ENCODE peak calls at places on chromosomes 2 and 18, in five cellular contexts. One of them, this sample, is unnamed.

GRCh38 chr2:240124651-240125030 is 11.5 kb downstream of the COPS9 start:
- DNase-seq in endothelial cell: no peak
- DNase-seq in brain microvascular endothelial cell: no peak
- DNase-seq in BE2C: no peak
- DNase-seq in fibroblast of the aortic adventitia: no peak
- DNase-seq in this sample: no peak

GRCh38 chr2:7020059-7020458 is 102.8 kb downstream of the RNF144A start:
- DNase-seq in endothelial cell: no peak
- DNase-seq in brain microvascular endothelial cell: no peak
- DNase-seq in BE2C: no peak
- DNase-seq in fibroblast of the aortic adventitia: no peak
- DNase-seq in this sample: no peak

GRCh38 chr18:67215686-67216085 is 300.8 kb downstream of the DSEL start:
- DNase-seq in endothelial cell: no peak
- DNase-seq in brain microvascular endothelial cell: no peak
- DNase-seq in BE2C: no peak
- DNase-seq in fibroblast of the aortic adventitia: no peak
- DNase-seq in this sample: no peak

GRCh38 chr2:176902454-176902853 is 310.1 kb upstream of the HNRNPA3 start:
- DNase-seq in endothelial cell: no peak
- DNase-seq in brain microvascular endothelial cell: no peak
- DNase-seq in BE2C: no peak
- DNase-seq in fibroblast of the aortic adventitia: no peak
- DNase-seq in this sample: no peak

GRCh38 chr2:65033178-65033577 is 23.0 kb upstream of the CEP68 start:
- DNase-seq in endothelial cell: no peak
- DNase-seq in brain microvascular endothelial cell: no peak
- DNase-seq in BE2C: no peak
- DNase-seq in fibroblast of the aortic adventitia: peak
- DNase-seq in this sample: no peak

GRCh38 chr2:191878576-191879298 is 31.8 kb upstream of the CAVIN2 start:
- DNase-seq in endothelial cell: no peak
- DNase-seq in brain microvascular endothelial cell: peak
- DNase-seq in BE2C: no peak
- DNase-seq in fibroblast of the aortic adventitia: peak
- DNase-seq in this sample: peak

GRCh38 chr18:79605481-79605880 is 74.1 kb upstream of the CTDP1 start:
- DNase-seq in endothelial cell: no peak
- DNase-seq in brain microvascular endothelial cell: no peak
- DNase-seq in BE2C: no peak
- DNase-seq in fibroblast of the aortic adventitia: no peak
- DNase-seq in this sample: no peak

GRCh38 chr2:38751847-38752410 is 768 bp upstream of the SRSF7 start:
- DNase-seq in endothelial cell: no peak
- DNase-seq in brain microvascular endothelial cell: peak
- DNase-seq in BE2C: peak
- DNase-seq in fibroblast of the aortic adventitia: no peak
- DNase-seq in this sample: no peak

GRCh38 chr2:60559880-60560279 is 6.4 kb upstream of the BCL11A start:
- DNase-seq in endothelial cell: no peak
- DNase-seq in brain microvascular endothelial cell: no peak
- DNase-seq in BE2C: no peak
- DNase-seq in fibroblast of the aortic adventitia: no peak
- DNase-seq in this sample: no peak

GRCh38 chr18:36094431-36094830 is 27.1 kb upstream of the RPRD1A start:
- DNase-seq in endothelial cell: no peak
- DNase-seq in brain microvascular endothelial cell: no peak
- DNase-seq in BE2C: no peak
- DNase-seq in fibroblast of the aortic adventitia: no peak
- DNase-seq in this sample: no peak

GRCh38 chr2:181459646-181460045 is 2.5 kb downstream of the ITGA4 start:
- DNase-seq in endothelial cell: no peak
- DNase-seq in brain microvascular endothelial cell: no peak
- DNase-seq in BE2C: no peak
- DNase-seq in fibroblast of the aortic adventitia: peak
- DNase-seq in this sample: no peak

GRCh38 chr2:38653715-38654494 is 12.0 kb upstream of the GALM start:
- DNase-seq in endothelial cell: no peak
- DNase-seq in brain microvascular endothelial cell: no peak
- DNase-seq in BE2C: no peak
- DNase-seq in fibroblast of the aortic adventitia: no peak
- DNase-seq in this sample: no peak

GRCh38 chr2:215843579-215843978 is 169.8 kb downstream of the MREG start:
- DNase-seq in endothelial cell: no peak
- DNase-seq in brain microvascular endothelial cell: peak
- DNase-seq in BE2C: no peak
- DNase-seq in fibroblast of the aortic adventitia: peak
- DNase-seq in this sample: peak

GRCh38 chr2:72914226-72915075 is 2.9 kb upstream of the EMX1 start:
- DNase-seq in endothelial cell: peak
- DNase-seq in brain microvascular endothelial cell: no peak
- DNase-seq in BE2C: no peak
- DNase-seq in fibroblast of the aortic adventitia: no peak
- DNase-seq in this sample: no peak

GRCh38 chr2:120305296-120305695 is 40.6 kb upstream of the INHBB start:
- DNase-seq in endothelial cell: peak
- DNase-seq in brain microvascular endothelial cell: no peak
- DNase-seq in BE2C: peak
- DNase-seq in fibroblast of the aortic adventitia: no peak
- DNase-seq in this sample: no peak

GRCh38 chr2:74935883-74936483 is 22.5 kb upstream of the POLE4 start:
- DNase-seq in endothelial cell: no peak
- DNase-seq in brain microvascular endothelial cell: peak
- DNase-seq in BE2C: no peak
- DNase-seq in fibroblast of the aortic adventitia: no peak
- DNase-seq in this sample: no peak

GRCh38 chr2:199443589-199444130 is 14.1 kb downstream of the SATB2 start:
- DNase-seq in endothelial cell: no peak
- DNase-seq in brain microvascular endothelial cell: no peak
- DNase-seq in BE2C: no peak
- DNase-seq in fibroblast of the aortic adventitia: peak
- DNase-seq in this sample: no peak

GRCh38 chr2:229178117-229178516 is 93.0 kb downstream of the PID1 start:
- DNase-seq in endothelial cell: no peak
- DNase-seq in brain microvascular endothelial cell: no peak
- DNase-seq in BE2C: no peak
- DNase-seq in fibroblast of the aortic adventitia: no peak
- DNase-seq in this sample: no peak

GRCh38 chr2:77513191-77513590 is 9.0 kb downstream of the LRRTM4 start:
- DNase-seq in endothelial cell: no peak
- DNase-seq in brain microvascular endothelial cell: no peak
- DNase-seq in BE2C: no peak
- DNase-seq in fibroblast of the aortic adventitia: no peak
- DNase-seq in this sample: no peak

GRCh38 chr2:150876201-150877085 is 385.2 kb downstream of the RBM43 start:
- DNase-seq in endothelial cell: no peak
- DNase-seq in brain microvascular endothelial cell: no peak
- DNase-seq in BE2C: no peak
- DNase-seq in fibroblast of the aortic adventitia: no peak
- DNase-seq in this sample: no peak

GRCh38 chr2:120272763-120273481 is 20.3 kb downstream of the RALB start:
- DNase-seq in endothelial cell: no peak
- DNase-seq in brain microvascular endothelial cell: peak
- DNase-seq in BE2C: no peak
- DNase-seq in fibroblast of the aortic adventitia: no peak
- DNase-seq in this sample: no peak

GRCh38 chr18:1917546-1917945 is 653.8 kb downstream of the METTL4 start:
- DNase-seq in endothelial cell: no peak
- DNase-seq in brain microvascular endothelial cell: no peak
- DNase-seq in BE2C: no peak
- DNase-seq in fibroblast of the aortic adventitia: no peak
- DNase-seq in this sample: no peak

GRCh38 chr2:15159751-15160177 is 401.4 kb downstream of the NBAS start:
- DNase-seq in endothelial cell: peak
- DNase-seq in brain microvascular endothelial cell: peak
- DNase-seq in BE2C: peak
- DNase-seq in fibroblast of the aortic adventitia: peak
- DNase-seq in this sample: no peak

GRCh38 chr2:37283207-37283606 is 41.4 kb downstream of the PRKD3 start:
- DNase-seq in endothelial cell: no peak
- DNase-seq in brain microvascular endothelial cell: peak
- DNase-seq in BE2C: no peak
- DNase-seq in fibroblast of the aortic adventitia: peak
- DNase-seq in this sample: peak

GRCh38 chr18:37249171-37249886 is 316.3 kb downstream of the CELF4 start:
- DNase-seq in endothelial cell: no peak
- DNase-seq in brain microvascular endothelial cell: no peak
- DNase-seq in BE2C: no peak
- DNase-seq in fibroblast of the aortic adventitia: no peak
- DNase-seq in this sample: no peak

GRCh38 chr18:32956591-32957310 is 183.9 kb upstream of the KLHL14 start:
- DNase-seq in endothelial cell: no peak
- DNase-seq in brain microvascular endothelial cell: peak
- DNase-seq in BE2C: no peak
- DNase-seq in fibroblast of the aortic adventitia: peak
- DNase-seq in this sample: no peak
- TF ChIP-seq CTCF in endothelial cell: no peak
- TF ChIP-seq CTCF in brain microvascular endothelial cell: peak
- TF ChIP-seq CTCF in BE2C: peak
- TF ChIP-seq CTCF in fibroblast of the aortic adventitia: peak
- TF ChIP-seq CTCF in this sample: peak

GRCh38 chr2:63678085-63678484 is 89.3 kb downstream of the MDH1 start:
- DNase-seq in endothelial cell: no peak
- DNase-seq in brain microvascular endothelial cell: no peak
- DNase-seq in BE2C: no peak
- DNase-seq in fibroblast of the aortic adventitia: no peak
- DNase-seq in this sample: no peak
- TF ChIP-seq CTCF in endothelial cell: no peak
- TF ChIP-seq CTCF in brain microvascular endothelial cell: no peak
- TF ChIP-seq CTCF in BE2C: no peak
- TF ChIP-seq CTCF in fibroblast of the aortic adventitia: no peak
- TF ChIP-seq CTCF in this sample: no peak

GRCh38 chr2:225670111-225670974 is 270.8 kb downstream of the NYAP2 start:
- DNase-seq in endothelial cell: no peak
- DNase-seq in brain microvascular endothelial cell: peak
- DNase-seq in BE2C: no peak
- DNase-seq in fibroblast of the aortic adventitia: peak
- DNase-seq in this sample: no peak
- TF ChIP-seq CTCF in endothelial cell: peak
- TF ChIP-seq CTCF in brain microvascular endothelial cell: no peak
- TF ChIP-seq CTCF in BE2C: peak
- TF ChIP-seq CTCF in fibroblast of the aortic adventitia: peak
- TF ChIP-seq CTCF in this sample: peak

DNA sequence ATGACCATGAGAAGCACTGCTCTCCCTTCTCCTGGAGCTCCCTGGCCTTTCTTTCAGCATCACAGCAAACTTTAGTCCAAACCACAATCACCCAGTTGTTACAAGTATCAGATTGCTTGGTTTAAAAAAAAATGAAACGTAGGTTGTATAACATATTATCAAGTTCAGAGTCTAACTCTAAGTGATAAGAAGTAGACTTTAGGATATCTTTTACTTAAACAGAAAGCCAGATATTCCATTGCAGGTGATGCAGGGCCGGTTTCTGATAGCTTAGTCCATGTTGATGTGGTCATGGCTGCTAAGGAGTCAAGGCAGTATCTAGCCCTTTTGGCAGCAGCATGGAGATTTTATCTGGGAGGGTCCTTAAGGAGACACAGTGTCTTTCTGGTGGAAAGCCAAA is 24.6 kb downstream of the SLC14A1 start:
- DNase-seq in endothelial cell: no peak
- DNase-seq in brain microvascular endothelial cell: no peak
- DNase-seq in BE2C: no peak
- DNase-seq in fibroblast of the aortic adventitia: peak
- DNase-seq in this sample: no peak
- TF ChIP-seq CTCF in endothelial cell: no peak
- TF ChIP-seq CTCF in brain microvascular endothelial cell: no peak
- TF ChIP-seq CTCF in BE2C: no peak
- TF ChIP-seq CTCF in fibroblast of the aortic adventitia: no peak
- TF ChIP-seq CTCF in this sample: no peak

DNA sequence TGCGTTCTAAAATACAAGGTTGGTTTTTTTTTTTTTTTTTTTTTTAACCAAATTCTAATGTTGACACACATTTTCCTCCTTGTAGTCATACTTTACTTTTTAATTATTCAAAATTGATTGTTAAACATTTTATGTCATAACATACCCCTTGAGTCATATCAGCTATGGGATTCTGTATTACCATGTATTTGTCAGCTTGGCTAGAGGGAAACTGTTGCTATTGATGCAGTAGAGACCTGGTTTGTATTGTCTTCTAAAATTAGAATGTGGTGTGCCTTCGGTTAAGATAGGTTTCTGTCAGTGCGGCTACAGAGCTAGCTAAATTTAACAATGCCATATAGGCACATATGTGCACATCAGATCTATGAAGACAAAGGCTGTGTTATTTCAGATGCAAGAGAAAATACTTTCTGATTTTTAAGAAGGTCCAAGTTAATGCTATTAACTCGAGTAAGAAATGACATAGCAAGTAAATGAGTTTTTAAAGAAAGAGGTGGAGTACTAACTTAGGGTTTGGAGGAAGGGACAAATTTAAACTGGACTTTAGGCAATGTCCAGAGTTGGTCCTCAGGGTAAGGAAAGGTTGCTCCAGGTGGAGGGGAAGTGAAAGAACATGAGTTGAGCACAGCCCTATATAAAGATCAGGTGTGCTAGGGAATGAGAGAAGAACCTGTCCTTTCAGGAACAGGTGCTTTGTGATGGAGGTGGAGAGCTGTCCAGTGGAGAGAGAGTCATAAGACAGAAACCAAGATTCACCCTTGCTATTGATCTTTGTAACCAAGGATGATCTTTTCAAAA is 152.3 kb downstream of the PRPF40A start:
- DNase-seq in endothelial cell: no peak
- DNase-seq in brain microvascular endothelial cell: no peak
- DNase-seq in BE2C: no peak
- DNase-seq in fibroblast of the aortic adventitia: no peak
- DNase-seq in this sample: no peak
- TF ChIP-seq CTCF in endothelial cell: no peak
- TF ChIP-seq CTCF in brain microvascular endothelial cell: no peak
- TF ChIP-seq CTCF in BE2C: no peak
- TF ChIP-seq CTCF in fibroblast of the aortic adventitia: no peak
- TF ChIP-seq CTCF in this sample: no peak

DNA sequence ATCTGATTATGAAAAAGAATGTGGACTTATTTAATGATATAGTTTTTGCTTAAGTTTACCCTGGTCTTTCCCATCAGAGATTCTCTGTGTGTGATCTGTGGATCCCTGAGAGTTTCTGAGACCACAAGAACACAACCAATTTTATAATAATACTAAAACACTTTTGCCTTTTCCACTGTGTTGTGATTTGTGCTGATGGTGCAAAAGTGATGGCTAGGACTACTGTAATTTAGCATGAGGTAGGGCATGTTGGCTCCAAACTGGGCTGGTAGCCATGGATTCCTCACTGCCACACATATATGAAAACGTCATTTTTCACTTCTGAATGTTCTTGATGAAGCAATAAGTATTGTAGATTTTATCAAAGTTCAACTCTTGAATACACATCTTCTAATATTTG is 15.2 kb upstream of the SERPINB3 start:
- DNase-seq in endothelial cell: no peak
- DNase-seq in brain microvascular endothelial cell: no peak
- DNase-seq in BE2C: no peak
- DNase-seq in fibroblast of the aortic adventitia: no peak
- DNase-seq in this sample: no peak
- TF ChIP-seq CTCF in endothelial cell: no peak
- TF ChIP-seq CTCF in brain microvascular endothelial cell: no peak
- TF ChIP-seq CTCF in BE2C: no peak
- TF ChIP-seq CTCF in fibroblast of the aortic adventitia: no peak
- TF ChIP-seq CTCF in this sample: no peak